ENCODE peak calls at places on chromosomes 5 and 9, in ten cellular contexts. S is ovary; U is H9; G is IMR-90; P is naive thymus-derived CD4-positive, alpha-beta T cell; L is stomach; J is PC-3; B is neuronal stem cell; A is lower lobe of right lung; F is body of pancreas. D is an unnamed sample.

GRCh38 chr5:125005287-125005686 is 258.8 kb upstream of the ZNF608 start:
- DNase-seq in F (no peak), S (no peak), L (no peak), B (no peak), J (no peak), A (no peak), G (no peak), U (no peak), P (no peak), D (no peak)

GRCh38 chr5:125117556-125117955 is 371.1 kb upstream of the ZNF608 start:
- DNase-seq in P (no peak), F (no peak), S (no peak), L (no peak), B (no peak), A (no peak), U (no peak), J (no peak), G (peak; percentile 56), D (no peak)

GRCh38 chr9:130579738-130580463 is 524 bp downstream of the FUBP3 start:
- DNase-seq in B (no peak), J (no peak), F (no peak), U (no peak), S (no peak), A (no peak), P (no peak), G (no peak), L (no peak), D (no peak)

GRCh38 chr5:122323132-122323548 is 11.1 kb downstream of the SNCAIP start:
- DNase-seq in L (no peak), B (no peak), U (no peak), J (no peak), P (no peak), A (no peak), F (no peak), G (peak; percentile 41), S (no peak), D (no peak)

GRCh38 chr9:20491612-20492011 is 130.7 kb downstream of the MLLT3 start:
- DNase-seq in P (no peak), S (no peak), U (no peak), L (no peak), G (no peak), B (no peak), J (no peak), F (no peak), A (no peak), D (no peak)

GRCh38 chr9:121750715-121751623 is 99.5 kb downstream of the DAB2IP start:
- DNase-seq in U (no peak), A (no peak), L (peak; percentile 74), P (no peak), G (no peak), F (peak; percentile 64), S (no peak), B (no peak), J (no peak), D (no peak)

GRCh38 chr9:93297659-93298497 is 113.9 kb downstream of the WNK2 start:
- DNase-seq in P (no peak), J (no peak), U (peak; percentile 57), B (no peak), A (peak; percentile 41), S (no peak), G (no peak), F (peak; percentile 20), L (no peak), D (no peak)

GRCh38 chr9:20732118-20732517 is 48.1 kb downstream of the FOCAD start:
- DNase-seq in J (peak; percentile 93), L (no peak), F (no peak), P (no peak), G (peak; percentile 51), B (no peak), A (no peak), U (no peak), S (no peak), D (no peak)

GRCh38 chr5:140342896-140343295 is 3.5 kb downstream of the HBEGF start:
- DNase-seq in G (no peak), A (no peak), J (no peak), F (no peak), S (no peak), U (no peak), P (no peak), B (no peak), L (no peak), D (no peak)

GRCh38 chr9:93124793-93125192 is 9.3 kb downstream of the NINJ1 start:
- DNase-seq in S (no peak), G (no peak), J (no peak), F (peak; percentile 10), U (peak; percentile 18), B (no peak), A (peak; percentile 41), L (no peak), P (no peak), D (no peak)

GRCh38 chr9:76866689-76867088 is 39.2 kb downstream of the PRUNE2 start:
- DNase-seq in F (no peak), S (no peak), P (no peak), L (no peak), J (peak; percentile 91), A (no peak), G (peak; percentile 95), B (no peak), U (no peak), D (peak; percentile 85)

GRCh38 chr9:132474253-132474652 is 64.2 kb downstream of the CFAP77 start:
- DNase-seq in B (peak; percentile 84), L (no peak), J (no peak), S (no peak), U (no peak), G (peak; percentile 1), F (no peak), P (no peak), A (no peak), D (no peak)
- H3K27me3 ChIP-seq in B (no peaks in the 10 kb centered on the region), L (no peaks in the 10 kb centered on the region), J (peaks cover 15% of the 10 kb centered on the region), S (no peaks in the 10 kb centered on the region), U (no peaks in the 10 kb centered on the region), G (peaks cover 35% of the 10 kb centered on the region), F (no peaks in the 10 kb centered on the region), P (no peaks in the 10 kb centered on the region), A (peaks cover 12% of the 10 kb centered on the region), D (peaks cover 35% of the 10 kb centered on the region)

GRCh38 chr9:34584970-34585369 is 4.6 kb downstream of the CNTFR start:
- DNase-seq in J (no peak), U (no peak), A (no peak), S (no peak), G (no peak), L (no peak), B (no peak), F (no peak), P (no peak), D (no peak)
- H3K27me3 ChIP-seq in J (peaks cover 34% of the 10 kb centered on the region), U (peaks cover 57% of the 10 kb centered on the region), A (peaks cover 77% of the 10 kb centered on the region), S (no peaks in the 10 kb centered on the region), G (peaks cover 94% of the 10 kb centered on the region), L (peaks cover 6% of the 10 kb centered on the region), B (no peaks in the 10 kb centered on the region), F (peaks cover 3% of the 10 kb centered on the region), P (no peaks in the 10 kb centered on the region), D (peaks cover 77% of the 10 kb centered on the region)

GRCh38 chr5:157743163-157744054 is at the start of gene LSM11:
- DNase-seq in J (peak; percentile 97), S (peak; percentile 84), B (peak; percentile 89), L (peak; percentile 95), A (peak; percentile 95), G (peak; percentile 72), F (peak; percentile 91), U (peak; percentile 93), P (peak; percentile 97), D (no peak)
- H3K27me3 ChIP-seq in J (no peaks in the 10 kb centered on the region), S (no peaks in the 10 kb centered on the region), B (no peaks in the 10 kb centered on the region), L (no peaks in the 10 kb centered on the region), A (no peaks in the 10 kb centered on the region), G (no peaks in the 10 kb centered on the region), F (no peaks in the 10 kb centered on the region), U (peaks cover 7% of the 10 kb centered on the region), P (no peaks in the 10 kb centered on the region), D (no peaks in the 10 kb centered on the region)

DNA sequence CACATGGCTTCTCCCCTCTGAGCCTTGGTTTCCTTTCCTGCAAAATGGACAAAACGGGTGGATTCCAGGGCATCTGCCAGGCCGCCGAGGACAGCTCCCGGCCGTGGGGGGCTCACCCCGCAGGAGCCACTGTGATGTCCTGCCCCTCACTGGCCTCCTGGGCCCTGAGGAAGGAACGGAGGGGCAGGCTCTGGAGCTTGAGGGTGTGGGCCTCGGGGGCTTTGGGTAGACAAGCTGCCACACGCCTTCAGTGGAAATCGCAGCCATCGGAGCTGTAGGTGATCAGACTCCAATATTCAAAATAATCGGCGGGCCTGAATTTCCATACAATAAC is 32.2 kb upstream of the UBAC1 start:
- DNase-seq in A (no peak), B (no peak), P (no peak), F (no peak), G (no peak), U (no peak), J (no peak), L (no peak), S (no peak), D (no peak)
- H3K27me3 ChIP-seq in A (no peaks in the 10 kb centered on the region), B (no peaks in the 10 kb centered on the region), P (no peaks in the 10 kb centered on the region), F (no peaks in the 10 kb centered on the region), G (no peaks in the 10 kb centered on the region), U (no peaks in the 10 kb centered on the region), J (no peaks in the 10 kb centered on the region), L (no peaks in the 10 kb centered on the region), S (no peaks in the 10 kb centered on the region), D (peaks cover 14% of the 10 kb centered on the region)